ENCODE peak calls at places on chromosomes 16 and 17, in five cellular contexts. U is Peyer's patch, F is transverse colon, I is erythroblast, E is H54. S is an unnamed sample.

GRCh38 chr17:45332989-45333701 is 16.3 kb upstream of the MAP3K14 start:
- DNase-seq in E (no peak), U (peak; percentile 45), F (peak; percentile 9), I (peak; percentile 68), S (peak; percentile 52)

GRCh38 chr16:60922920-60923319 is 1113.3 kb downstream of the CDH8 start:
- DNase-seq in I (no peak), E (no peak), U (no peak), F (no peak), S (no peak)

GRCh38 chr17:51372345-51373004 is 112.1 kb downstream of the UTP18 start:
- DNase-seq in F (peak; percentile 13), E (peak; percentile 83), I (peak; percentile 16), U (peak; percentile 55), S (peak; percentile 53)

GRCh38 chr16:60907645-60908044 is 1128.6 kb downstream of the CDH8 start:
- DNase-seq in E (no peak), F (no peak), I (no peak), U (no peak), S (no peak)

GRCh38 chr17:6501359-6501758 is 55.0 kb downstream of the PITPNM3 start:
- DNase-seq in E (no peak), F (no peak), U (peak; percentile 3), I (no peak), S (no peak)

GRCh38 chr16:57192720-57193486 is 6.8 kb downstream of the RSPRY1 start:
- DNase-seq in U (no peak), F (no peak), I (no peak), E (no peak), S (no peak)

GRCh38 chr17:31327534-31328526 is 6.4 kb upstream of the EVI2A start:
- DNase-seq in I (no peak), F (no peak), U (no peak), E (no peak), S (no peak)

GRCh38 chr16:12062343-12063003 is 85.9 kb downstream of the SNX29 start:
- DNase-seq in F (peak; percentile 65), I (no peak), E (peak; percentile 83), U (peak; percentile 80), S (no peak)

GRCh38 chr16:72561-73537 is at the start of gene RHBDF1:
- DNase-seq in E (peak; percentile 72), F (peak; percentile 73), I (peak; percentile 35), U (peak; percentile 70), S (no peak)

GRCh38 chr16:27551046-27551445 is 1.1 kb downstream of the KATNIP start:
- DNase-seq in E (no peak), F (no peak), U (no peak), I (no peak), S (no peak)

GRCh38 chr17:60934723-60935122 is 257.1 kb downstream of the BCAS3 start:
- DNase-seq in F (no peak), I (no peak), U (no peak), E (no peak), S (no peak)

GRCh38 chr16:11232852-11233726 is 22.9 kb downstream of the SOCS1 start:
- DNase-seq in E (no peak), U (peak; percentile 93), I (peak; percentile 88), F (peak; percentile 73), S (peak; percentile 63)

GRCh38 chr17:83098241-83099085 is 19.1 kb downstream of the METRNL start:
- DNase-seq in I (no peak), E (no peak), F (no peak), U (no peak), S (no peak)

GRCh38 chr17:75652934-75653549 is 13.9 kb downstream of the RECQL5 start:
- DNase-seq in U (no peak), F (no peak), E (no peak), I (peak; percentile 65), S (peak; percentile 55)

GRCh38 chr16:22977294-22977697 is 163.3 kb downstream of the HS3ST2 start:
- DNase-seq in F (no peak), U (no peak), E (peak; percentile 4), I (peak; percentile 4), S (no peak)

GRCh38 chr16:4597174-4597573 is 17.5 kb downstream of the UBALD1 start:
- DNase-seq in E (no peak), F (no peak), I (no peak), U (no peak), S (no peak)

GRCh38 chr17:81961554-81962498 is 839 bp upstream of the NOTUM start:
- DNase-seq in I (no peak), F (no peak), U (no peak), E (no peak), S (no peak)

GRCh38 chr16:87145181-87146176 is 171.7 kb downstream of the C16orf95 start:
- DNase-seq in E (peak; percentile 84), U (no peak), F (no peak), I (no peak), S (no peak)

GRCh38 chr17:64783556-64784352 is 121.6 kb upstream of the SMURF2 start:
- DNase-seq in F (no peak), U (peak; percentile 43), I (no peak), E (no peak), S (no peak)

GRCh38 chr17:5191541-5192417 is at the start of gene ZNF594:
- DNase-seq in F (peak; percentile 96), U (peak; percentile 98), I (peak; percentile 98), E (peak; percentile 98), S (peak; percentile 97)

GRCh38 chr16:68704232-68704867 is 32.7 kb upstream of the CDH1 start:
- DNase-seq in I (peak; percentile 72), E (peak; percentile 75), U (peak; percentile 92), F (peak; percentile 92), S (peak; percentile 63)

GRCh38 chr17:73007447-73007846 is 85.0 kb downstream of the SLC39A11 start:
- DNase-seq in F (peak; percentile 23), I (no peak), E (no peak), U (no peak), S (no peak)

GRCh38 chr17:70278846-70279465 is 109.6 kb downstream of the KCNJ2 start:
- DNase-seq in U (no peak), I (no peak), E (no peak), F (no peak), S (no peak)

GRCh38 chr16:24054649-24055560 is 201.2 kb upstream of the CACNG3 start:
- DNase-seq in F (no peak), E (no peak), I (no peak), U (no peak), S (no peak)

GRCh38 chr16:56525154-56525720 is 5.4 kb upstream of the BBS2 start:
- DNase-seq in E (no peak), F (no peak), I (no peak), U (no peak), S (no peak)

GRCh38 chr16:29649560-29650494 is 13.2 kb upstream of the SPN start:
- DNase-seq in F (no peak), U (no peak), E (no peak), I (no peak), S (no peak)

GRCh38 chr16:50591800-50592771 is 43.9 kb downstream of the NKD1 start:
- DNase-seq in I (no peak), F (peak; percentile 30), E (no peak), U (no peak), S (no peak)

GRCh38 chr17:19507673-19508326 is 25.9 kb upstream of the SLC47A1 start:
- DNase-seq in I (peak; percentile 74), F (peak; percentile 91), E (peak; percentile 93), U (peak; percentile 95), S (peak; percentile 75)
- TF ChIP-seq POLR2A in I (no peak), F (peak; percentile 49), E (peak; percentile 52), U (peak; percentile 27), S (no peak)

GRCh38 chr17:7843536-7844291 is 9.7 kb downstream of the KDM6B start:
- DNase-seq in U (peak; percentile 95), E (peak; percentile 83), F (peak; percentile 91), I (peak; percentile 79), S (peak; percentile 82)
- TF ChIP-seq POLR2A in U (peak; percentile 90), E (peak; percentile 25), F (peak; percentile 92), I (peak; percentile 40), S (no peak)

DNA sequence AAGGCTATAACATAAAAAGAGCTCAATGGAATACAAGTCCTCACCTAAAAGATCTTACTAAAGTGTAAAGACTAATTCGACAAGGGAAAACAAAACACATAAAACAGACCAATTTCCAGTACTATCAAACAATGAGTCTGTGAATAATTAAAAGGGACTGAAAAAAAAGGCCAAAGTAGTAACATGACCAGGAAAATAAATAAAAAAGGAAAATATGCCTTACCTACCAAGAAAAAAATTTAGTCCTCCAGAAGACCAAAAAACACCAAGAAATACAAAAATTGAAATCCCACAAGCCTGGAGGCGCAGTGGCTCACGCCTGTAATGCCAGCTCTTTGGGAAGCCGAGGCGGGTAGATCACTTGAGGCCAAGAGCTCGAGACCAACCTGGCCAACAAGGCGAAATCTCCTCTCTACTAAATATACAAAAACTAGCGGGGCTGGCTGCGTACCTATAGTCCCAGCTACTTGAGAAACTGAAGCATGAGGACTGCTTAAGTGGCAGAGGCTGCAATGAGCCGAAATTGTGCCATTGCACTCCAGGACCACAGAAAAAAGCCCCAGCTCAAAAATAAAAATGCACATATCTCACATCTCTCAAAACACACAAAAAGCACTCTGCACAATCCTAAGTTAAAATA is 60.8 kb downstream of the TEX14 start:
- DNase-seq in I (no peak), E (no peak), U (peak; percentile 56), F (peak; percentile 68), S (no peak)
- TF ChIP-seq POLR2A in I (no peak), E (no peak), U (no peak), F (no peak), S (peak; percentile 100)

DNA sequence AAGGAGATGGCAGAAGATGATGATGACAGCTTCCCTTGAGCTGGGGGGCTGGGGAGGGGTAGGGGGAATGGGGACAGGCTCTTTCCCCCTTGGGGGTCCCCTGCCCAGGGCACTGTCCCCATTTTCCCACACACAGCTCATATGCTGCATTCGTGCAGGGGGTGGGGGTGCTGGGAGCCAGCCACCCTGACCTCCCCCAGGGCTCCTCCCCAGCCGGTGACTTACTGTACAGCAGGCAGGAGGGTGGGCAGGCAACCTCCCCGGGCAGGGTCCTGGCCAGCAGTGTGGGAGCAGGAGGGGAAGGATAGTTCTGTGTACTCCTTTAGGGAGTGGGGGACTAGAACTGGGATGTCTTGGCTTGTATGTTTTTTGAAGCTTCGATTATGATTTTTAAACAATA is 16.9 kb downstream of the PSMD3 start:
- DNase-seq in U (no peak), E (no peak), I (no peak), F (no peak), S (no peak)
- TF ChIP-seq POLR2A in U (no peak), E (no peak), I (no peak), F (no peak), S (no peak)

GRCh38 chr17:50329716-50330115 is 16.2 kb upstream of the XYLT2 start:
- DNase-seq in I (no peak), U (no peak), F (no peak), E (no peak), S (no peak)

GRCh38 chr17:50330151-50330753 is 15.7 kb upstream of the XYLT2 start:
- DNase-seq in U (no peak), E (no peak), I (no peak), F (no peak), S (no peak)

GRCh38 chr17:50328360-50328759 is 17.6 kb upstream of the XYLT2 start:
- DNase-seq in U (no peak), E (no peak), F (no peak), I (no peak), S (no peak)

GRCh38 chr17:50326831-50327364 is 19.0 kb upstream of the XYLT2 start:
- DNase-seq in U (no peak), I (no peak), E (no peak), F (no peak), S (no peak)

GRCh38 chr17:50328926-50329325 is 17.0 kb upstream of the XYLT2 start:
- DNase-seq in U (no peak), E (no peak), F (no peak), I (no peak), S (no peak)
- TF ChIP-seq POLR2A in U (no peak), E (no peak), F (no peak), I (no peak), S (no peak)

S was measured in GM12891.